ENCODE peak calls at places on chromosome 3, in nine cellular contexts. One of them, this sample, is unnamed.

GRCh38 chr3:51388286-51389029 is 2.6 kb upstream of the RBM15B start:
- DNase-seq in GM12865: peak; percentile 30
- DNase-seq in T-helper 2 cell: no peak
- DNase-seq in GDM1: no peak
- DNase-seq in lower leg skin: peak; percentile 80
- DNase-seq in GM20000: no peak
- DNase-seq in stimulated activated CD4-positive, alpha-beta T cell treated with anti-CD3 and anti-CD28 coated beads, Interleukin-2, amount 100 ng/mL, for 48 hours: no peak
- DNase-seq in neuronal stem cell: no peak
- DNase-seq in mesendoderm: peak; percentile 82
- DNase-seq in this sample: peak; percentile 50

GRCh38 chr3:9497821-9498565 is 55.6 kb downstream of the LHFPL4 start:
- DNase-seq in GM12865: no peak
- DNase-seq in T-helper 2 cell: no peak
- DNase-seq in GDM1: no peak
- DNase-seq in lower leg skin: no peak
- DNase-seq in GM20000: no peak
- DNase-seq in stimulated activated CD4-positive, alpha-beta T cell treated with anti-CD3 and anti-CD28 coated beads, Interleukin-2, amount 100 ng/mL, for 48 hours: no peak
- DNase-seq in neuronal stem cell: no peak
- DNase-seq in mesendoderm: no peak
- DNase-seq in this sample: no peak

GRCh38 chr3:195009607-195010006 is 261.4 kb downstream of the XXYLT1 start:
- DNase-seq in GM12865: no peak
- DNase-seq in T-helper 2 cell: no peak
- DNase-seq in GDM1: no peak
- DNase-seq in lower leg skin: peak; percentile 46
- DNase-seq in GM20000: no peak
- DNase-seq in stimulated activated CD4-positive, alpha-beta T cell treated with anti-CD3 and anti-CD28 coated beads, Interleukin-2, amount 100 ng/mL, for 48 hours: no peak
- DNase-seq in neuronal stem cell: no peak
- DNase-seq in mesendoderm: no peak
- DNase-seq in this sample: no peak

GRCh38 chr3:171878441-171879225 is 35.5 kb downstream of the TMEM212 start:
- DNase-seq in GM12865: no peak
- DNase-seq in T-helper 2 cell: no peak
- DNase-seq in GDM1: no peak
- DNase-seq in lower leg skin: no peak
- DNase-seq in GM20000: no peak
- DNase-seq in stimulated activated CD4-positive, alpha-beta T cell treated with anti-CD3 and anti-CD28 coated beads, Interleukin-2, amount 100 ng/mL, for 48 hours: no peak
- DNase-seq in neuronal stem cell: no peak
- DNase-seq in mesendoderm: peak; percentile 41
- DNase-seq in this sample: no peak

GRCh38 chr3:135982404-135982761 is 16.9 kb downstream of the PPP2R3A start:
- DNase-seq in GM12865: no peak
- DNase-seq in T-helper 2 cell: no peak
- DNase-seq in GDM1: no peak
- DNase-seq in lower leg skin: no peak
- DNase-seq in GM20000: no peak
- DNase-seq in stimulated activated CD4-positive, alpha-beta T cell treated with anti-CD3 and anti-CD28 coated beads, Interleukin-2, amount 100 ng/mL, for 48 hours: no peak
- DNase-seq in neuronal stem cell: no peak
- DNase-seq in mesendoderm: no peak
- DNase-seq in this sample: no peak

GRCh38 chr3:44114142-44114541 is 127.5 kb upstream of the TOPAZ1 start:
- DNase-seq in GM12865: peak; percentile 71
- DNase-seq in T-helper 2 cell: no peak
- DNase-seq in GDM1: no peak
- DNase-seq in lower leg skin: no peak
- DNase-seq in GM20000: peak; percentile 49
- DNase-seq in stimulated activated CD4-positive, alpha-beta T cell treated with anti-CD3 and anti-CD28 coated beads, Interleukin-2, amount 100 ng/mL, for 48 hours: peak; percentile 47
- DNase-seq in neuronal stem cell: no peak
- DNase-seq in mesendoderm: peak; percentile 74
- DNase-seq in this sample: peak; percentile 6

GRCh38 chr3:168847293-168847883 is 751.7 kb upstream of the GOLIM4 start:
- DNase-seq in GM12865: peak; percentile 59
- DNase-seq in T-helper 2 cell: no peak
- DNase-seq in GDM1: peak; percentile 1
- DNase-seq in lower leg skin: no peak
- DNase-seq in GM20000: peak; percentile 22
- DNase-seq in stimulated activated CD4-positive, alpha-beta T cell treated with anti-CD3 and anti-CD28 coated beads, Interleukin-2, amount 100 ng/mL, for 48 hours: no peak
- DNase-seq in neuronal stem cell: peak; percentile 23
- DNase-seq in mesendoderm: peak; percentile 34
- DNase-seq in this sample: no peak

GRCh38 chr3:114758828-114759709 is 388.0 kb downstream of the ZBTB20 start:
- DNase-seq in GM12865: no peak
- DNase-seq in T-helper 2 cell: no peak
- DNase-seq in GDM1: no peak
- DNase-seq in lower leg skin: peak; percentile 81
- DNase-seq in GM20000: no peak
- DNase-seq in stimulated activated CD4-positive, alpha-beta T cell treated with anti-CD3 and anti-CD28 coated beads, Interleukin-2, amount 100 ng/mL, for 48 hours: no peak
- DNase-seq in neuronal stem cell: no peak
- DNase-seq in mesendoderm: no peak
- DNase-seq in this sample: peak; percentile 1

GRCh38 chr3:57709559-57709958 is 16.7 kb upstream of the DENND6A start:
- DNase-seq in GM12865: no peak
- DNase-seq in T-helper 2 cell: no peak
- DNase-seq in GDM1: no peak
- DNase-seq in lower leg skin: no peak
- DNase-seq in GM20000: no peak
- DNase-seq in stimulated activated CD4-positive, alpha-beta T cell treated with anti-CD3 and anti-CD28 coated beads, Interleukin-2, amount 100 ng/mL, for 48 hours: no peak
- DNase-seq in neuronal stem cell: no peak
- DNase-seq in mesendoderm: no peak
- DNase-seq in this sample: no peak

GRCh38 chr3:43327184-43327950 is 41.0 kb downstream of the SNRK start:
- DNase-seq in GM12865: no peak
- DNase-seq in T-helper 2 cell: no peak
- DNase-seq in GDM1: no peak
- DNase-seq in lower leg skin: no peak
- DNase-seq in GM20000: no peak
- DNase-seq in stimulated activated CD4-positive, alpha-beta T cell treated with anti-CD3 and anti-CD28 coated beads, Interleukin-2, amount 100 ng/mL, for 48 hours: no peak
- DNase-seq in neuronal stem cell: no peak
- DNase-seq in mesendoderm: no peak
- DNase-seq in this sample: peak; percentile 31

GRCh38 chr3:148943531-148944200 is 47.7 kb upstream of the GYG1 start:
- DNase-seq in GM12865: peak; percentile 75
- DNase-seq in T-helper 2 cell: peak; percentile 22
- DNase-seq in GDM1: peak; percentile 17
- DNase-seq in lower leg skin: no peak
- DNase-seq in GM20000: peak; percentile 77
- DNase-seq in stimulated activated CD4-positive, alpha-beta T cell treated with anti-CD3 and anti-CD28 coated beads, Interleukin-2, amount 100 ng/mL, for 48 hours: no peak
- DNase-seq in neuronal stem cell: no peak
- DNase-seq in mesendoderm: peak; percentile 86
- DNase-seq in this sample: peak; percentile 55

GRCh38 chr3:196788509-196788908 is 48.9 kb downstream of the PAK2 start:
- DNase-seq in GM12865: no peak
- DNase-seq in T-helper 2 cell: no peak
- DNase-seq in GDM1: no peak
- DNase-seq in lower leg skin: no peak
- DNase-seq in GM20000: no peak
- DNase-seq in stimulated activated CD4-positive, alpha-beta T cell treated with anti-CD3 and anti-CD28 coated beads, Interleukin-2, amount 100 ng/mL, for 48 hours: no peak
- DNase-seq in neuronal stem cell: no peak
- DNase-seq in mesendoderm: no peak
- DNase-seq in this sample: no peak

GRCh38 chr3:44939581-44940036 is 36.4 kb downstream of the ZDHHC3 start:
- DNase-seq in GM12865: no peak
- DNase-seq in T-helper 2 cell: no peak
- DNase-seq in GDM1: no peak
- DNase-seq in lower leg skin: no peak
- DNase-seq in GM20000: no peak
- DNase-seq in stimulated activated CD4-positive, alpha-beta T cell treated with anti-CD3 and anti-CD28 coated beads, Interleukin-2, amount 100 ng/mL, for 48 hours: no peak
- DNase-seq in neuronal stem cell: no peak
- DNase-seq in mesendoderm: no peak
- DNase-seq in this sample: no peak

GRCh38 chr3:12875857-12876451 is 34.6 kb upstream of the RPL32 start:
- DNase-seq in GM12865: peak; percentile 24
- DNase-seq in T-helper 2 cell: no peak
- DNase-seq in GDM1: no peak
- DNase-seq in lower leg skin: no peak
- DNase-seq in GM20000: peak; percentile 68
- DNase-seq in stimulated activated CD4-positive, alpha-beta T cell treated with anti-CD3 and anti-CD28 coated beads, Interleukin-2, amount 100 ng/mL, for 48 hours: no peak
- DNase-seq in neuronal stem cell: peak; percentile 84
- DNase-seq in mesendoderm: peak; percentile 89
- DNase-seq in this sample: no peak

GRCh38 chr3:10674593-10674992 is 141.4 kb upstream of the SLC6A11 start:
- DNase-seq in GM12865: no peak
- DNase-seq in T-helper 2 cell: no peak
- DNase-seq in GDM1: no peak
- DNase-seq in lower leg skin: peak; percentile 7
- DNase-seq in GM20000: no peak
- DNase-seq in stimulated activated CD4-positive, alpha-beta T cell treated with anti-CD3 and anti-CD28 coated beads, Interleukin-2, amount 100 ng/mL, for 48 hours: no peak
- DNase-seq in neuronal stem cell: no peak
- DNase-seq in mesendoderm: no peak
- DNase-seq in this sample: no peak

GRCh38 chr3:175346573-175347356 is 487.6 kb downstream of the NAALADL2 start:
- DNase-seq in GM12865: peak; percentile 76
- DNase-seq in T-helper 2 cell: no peak
- DNase-seq in GDM1: no peak
- DNase-seq in lower leg skin: peak; percentile 87
- DNase-seq in GM20000: no peak
- DNase-seq in stimulated activated CD4-positive, alpha-beta T cell treated with anti-CD3 and anti-CD28 coated beads, Interleukin-2, amount 100 ng/mL, for 48 hours: no peak
- DNase-seq in neuronal stem cell: no peak
- DNase-seq in mesendoderm: no peak
- DNase-seq in this sample: no peak